ENCODE peak calls at places on chromosomes 1 and 21, in five cellular contexts. M is transverse colon, F is upper lobe of right lung, P is HCT116, Q is WERI-Rb-1. J is an unnamed sample.
A peak's percentile ranks its signal among the peaks of the same experiment; 100 is the strongest.

GRCh38 chr1:216682694-216683243 is 40.5 kb downstream of the ESRRG start:
- DNase-seq in M (no peak), F (no peak), P (no peak), Q (no peak), J (no peak)

GRCh38 chr1:209720826-209721225 is 16.2 kb downstream of the HSD11B1 start:
- DNase-seq in M (no peak), F (no peak), P (no peak), Q (peak; percentile 13), J (no peak)

GRCh38 chr1:184354719-184355118 is 32.1 kb upstream of the C1orf21 start:
- DNase-seq in M (no peak), F (no peak), P (no peak), Q (no peak), J (no peak)

GRCh38 chr21:33007747-33008146 is 18.0 kb upstream of the OLIG2 start:
- DNase-seq in M (no peak), F (no peak), P (no peak), Q (no peak), J (no peak)

GRCh38 chr21:41674433-41674832 is 92.4 kb downstream of the RIPK4 start:
- DNase-seq in M (no peak), F (peak; percentile 8), P (no peak), Q (no peak), J (no peak)

GRCh38 chr1:2987773-2988172 is 33.5 kb upstream of the ACTRT2 start:
- DNase-seq in M (no peak), F (peak; percentile 55), P (no peak), Q (no peak), J (no peak)

GRCh38 chr1:241675983-241676382 is 23.9 kb downstream of the WDR64 start:
- DNase-seq in M (no peak), F (no peak), P (no peak), Q (no peak), J (no peak)

GRCh38 chr1:88276158-88276557 is 407.9 kb upstream of the PKN2 start:
- DNase-seq in M (no peak), F (no peak), P (no peak), Q (no peak), J (peak; percentile 37)

GRCh38 chr1:98316286-98316685 is 345.2 kb upstream of the SNX7 start:
- DNase-seq in M (no peak), F (no peak), P (no peak), Q (no peak), J (no peak)

GRCh38 chr21:41489329-41489728 is 18.6 kb downstream of the TMPRSS2 start:
- DNase-seq in M (no peak), F (peak; percentile 28), P (no peak), Q (no peak), J (no peak)

GRCh38 chr1:42932442-42932941 is 26.2 kb downstream of the SLC2A1 start:
- DNase-seq in M (no peak), F (peak; percentile 47), P (no peak), Q (no peak), J (no peak)

GRCh38 chr21:29365636-29366305 is 67.0 kb downstream of the BACH1 start:
- DNase-seq in M (no peak), F (no peak), P (no peak), Q (no peak), J (no peak)

GRCh38 chr1:50593515-50593914 is 170.3 kb upstream of the DMRTA2 start:
- DNase-seq in M (no peak), F (no peak), P (no peak), Q (no peak), J (no peak)

GRCh38 chr1:3386603-3387002 is 67.9 kb upstream of the ARHGEF16 start:
- DNase-seq in M (no peak), F (no peak), P (no peak), Q (no peak), J (no peak)

GRCh38 chr1:94961994-94962744 is 35.3 kb upstream of the CNN3 start:
- DNase-seq in M (no peak), F (no peak), P (no peak), Q (no peak), J (no peak)
- H3K4me3 ChIP-seq in M (no peak overlapping the region), F (peak overlapping the region; percentile 43), P (no peak overlapping the region), Q (no peak overlapping the region), J (peak overlapping the region; percentile 44)

DNA sequence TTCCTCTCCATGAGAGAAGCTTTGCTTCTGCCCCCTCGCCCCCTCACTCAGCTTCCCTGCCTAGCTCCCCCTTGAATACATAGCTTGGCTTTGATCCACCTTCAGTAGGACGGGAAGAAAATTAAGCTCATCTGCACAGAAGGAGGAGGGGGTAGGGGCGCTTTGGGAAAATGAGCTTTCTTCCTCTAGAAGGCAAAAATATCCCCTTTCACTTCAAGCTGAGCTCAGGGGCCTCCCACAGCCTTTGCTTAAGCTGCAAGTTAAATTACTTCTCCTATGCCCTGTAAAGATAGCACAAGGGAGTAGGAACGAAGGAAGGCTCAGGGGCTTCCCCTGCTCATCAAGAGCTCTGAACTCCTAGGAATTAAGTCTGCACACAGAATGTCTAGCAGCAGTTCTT is 65.2 kb upstream of the GOLT1A start:
- DNase-seq in M (no peak), F (no peak), P (no peak), Q (peak; percentile 55), J (no peak)
- H3K27me3 ChIP-seq in M (no peaks in the 10 kb centered on the region), F (no peaks in the 10 kb centered on the region), P (no peaks in the 10 kb centered on the region), Q (no peaks in the 10 kb centered on the region), J (peaks cover 6% of the 10 kb centered on the region)

GRCh38 chr1:26125946-26126320 is 14.3 kb downstream of the PDIK1L start:
- DNase-seq in M (no peak), F (no peak), P (no peak), Q (no peak), J (no peak)

GRCh38 chr1:26127235-26128163 is 15.9 kb downstream of the PDIK1L start:
- DNase-seq in M (peak; percentile 44), F (no peak), P (no peak), Q (no peak), J (no peak)

GRCh38 chr1:26125382-26125781 is 13.8 kb downstream of the PDIK1L start:
- DNase-seq in M (no peak), F (no peak), P (no peak), Q (no peak), J (no peak)

GRCh38 chr1:26124433-26125318 is 13.1 kb downstream of the PDIK1L start:
- DNase-seq in M (no peak), F (no peak), P (no peak), Q (no peak), J (no peak)

GRCh38 chr1:26126321-26127084 is 14.9 kb downstream of the PDIK1L start:
- DNase-seq in M (peak; percentile 56), F (no peak), P (no peak), Q (peak; percentile 66), J (peak; percentile 57)
- H3K4me3 ChIP-seq in M (no peak overlapping the region), F (no peak overlapping the region), P (no peak overlapping the region), Q (no peak overlapping the region), J (no peak overlapping the region)

DNA sequence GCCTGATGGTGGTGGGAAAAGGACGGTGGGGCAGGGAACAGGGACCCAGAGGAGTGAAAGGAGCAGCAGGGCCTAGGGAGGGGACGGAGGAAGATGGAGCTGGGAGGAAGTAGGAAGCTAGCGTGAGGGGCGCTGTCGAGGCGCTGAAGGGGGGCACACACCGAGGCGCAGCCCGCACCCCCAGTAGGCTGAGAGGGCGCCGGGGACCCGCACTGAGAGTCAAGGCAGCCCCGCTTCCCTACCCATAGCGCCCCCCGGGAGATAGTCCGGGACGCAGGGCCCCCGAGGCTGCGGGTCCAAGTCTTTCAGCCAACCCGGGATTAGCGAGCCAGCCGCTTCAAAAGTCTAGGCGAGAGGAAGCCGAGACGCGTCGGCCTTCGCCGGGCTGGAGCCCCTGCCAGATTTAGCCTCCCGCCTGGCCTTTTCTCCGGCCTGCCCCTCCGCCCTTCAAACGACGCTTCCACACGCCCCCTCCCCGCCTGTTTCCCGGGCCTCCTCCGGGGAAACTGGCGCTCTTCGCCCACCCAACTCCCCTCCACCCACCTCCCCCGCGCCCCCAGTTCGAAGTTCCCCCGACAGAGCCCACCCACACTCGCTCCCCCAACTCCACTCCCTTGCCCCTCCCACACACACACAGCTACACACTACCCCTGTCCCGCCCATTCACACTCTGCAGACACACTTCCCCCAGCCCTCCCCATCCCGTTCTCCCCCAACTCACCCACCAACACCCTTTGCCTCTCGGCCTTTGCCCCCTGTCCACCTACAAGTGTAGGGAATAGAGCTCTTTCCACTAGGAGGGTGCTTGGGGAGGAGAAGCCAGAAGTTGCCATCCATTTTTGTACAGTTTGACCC is 7.8 kb upstream of the PROX1 start:
- DNase-seq in M (no peak), F (no peak), P (no peak), Q (peak; percentile 58), J (no peak)
- H3K27me3 ChIP-seq in M (peaks cover 79% of the 10 kb centered on the region), F (peaks cover 68% of the 10 kb centered on the region), P (no peaks in the 10 kb centered on the region), Q (peaks cover 79% of the 10 kb centered on the region), J (peaks cover 3% of the 10 kb centered on the region)

GRCh38 chr1:64540265-64540791 is 70.4 kb downstream of the CACHD1 start:
- DNase-seq in M (no peak), F (no peak), P (no peak), Q (no peak), J (no peak)

GRCh38 chr1:64539808-64540207 is 69.9 kb downstream of the CACHD1 start:
- DNase-seq in M (peak; percentile 52), F (no peak), P (no peak), Q (no peak), J (no peak)

GRCh38 chr1:64539279-64539678 is 69.3 kb downstream of the CACHD1 start:
- DNase-seq in M (no peak), F (no peak), P (no peak), Q (no peak), J (no peak)

GRCh38 chr1:64543831-64544230 is 73.9 kb downstream of the CACHD1 start:
- DNase-seq in M (no peak), F (no peak), P (no peak), Q (no peak), J (no peak)

DNA sequence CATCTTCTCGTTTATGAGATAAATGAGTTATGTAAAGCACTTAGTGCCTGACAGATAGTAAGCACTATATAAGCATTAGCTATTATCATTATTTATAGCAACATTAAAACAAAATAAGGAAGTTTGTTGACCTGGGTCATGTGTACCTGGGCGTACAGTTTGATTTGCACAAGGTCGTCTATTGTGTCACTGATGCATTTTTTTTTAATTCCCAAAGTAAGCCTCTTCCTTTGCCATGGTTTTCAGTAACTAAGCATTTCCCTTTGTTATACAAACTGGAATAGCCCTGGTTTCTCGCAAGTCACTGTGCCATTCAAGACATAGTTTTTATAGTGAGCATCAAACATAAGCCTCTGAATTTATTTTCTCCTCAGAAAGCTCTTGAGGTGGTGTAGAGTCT is 72.2 kb downstream of the CACHD1 start:
- DNase-seq in M (no peak), F (no peak), P (no peak), Q (no peak), J (no peak)
- H3K4me3 ChIP-seq in M (no peak overlapping the region), F (no peak overlapping the region), P (no peak overlapping the region), Q (no peak overlapping the region), J (no peak overlapping the region)

DNA sequence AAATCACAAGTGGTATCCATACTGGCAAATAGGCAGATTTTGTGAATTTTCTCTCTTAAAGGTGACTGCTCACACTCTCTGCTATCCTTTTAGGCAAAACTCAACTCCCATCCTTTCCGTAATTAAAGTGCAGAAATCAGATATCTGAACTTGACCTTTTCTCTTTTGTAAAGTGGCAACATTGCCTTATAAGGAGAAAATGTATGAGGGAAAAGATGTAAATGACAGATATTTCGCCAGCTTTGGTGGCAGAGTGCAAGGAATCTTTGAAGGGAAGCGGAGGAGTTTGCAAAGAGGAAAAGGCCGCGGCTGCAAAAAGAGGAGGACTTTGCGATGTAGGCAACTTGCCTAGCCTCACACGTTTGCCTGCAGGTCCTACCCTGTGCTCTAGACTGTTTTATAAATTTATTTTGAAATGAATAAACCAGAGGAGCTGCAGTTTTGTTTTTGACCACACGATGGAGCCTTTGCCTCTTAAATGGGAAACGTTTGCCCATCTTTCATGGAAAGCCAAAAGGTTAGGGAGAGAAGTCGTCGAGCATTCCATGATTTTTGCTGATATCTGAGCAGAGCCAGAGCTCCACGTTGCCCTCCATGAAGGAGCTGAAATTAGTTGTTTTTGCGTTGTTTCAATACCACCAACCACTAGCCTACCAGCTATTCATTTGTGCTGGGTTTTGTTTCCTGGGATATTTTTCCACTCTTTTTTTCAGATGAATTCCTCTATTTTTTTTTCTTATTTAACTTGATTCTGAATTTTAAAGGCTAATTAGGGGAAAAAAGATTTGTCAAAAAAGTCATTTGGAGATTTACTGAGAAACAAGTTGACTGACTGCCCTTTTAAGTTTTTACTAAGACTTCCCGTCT is 242.3 kb downstream of the LMX1A start:
- DNase-seq in M (peak; percentile 24), F (no peak), P (peak; percentile 44), Q (peak; percentile 64), J (no peak)
- H3K27me3 ChIP-seq in M (peaks cover 27% of the 10 kb centered on the region), F (peaks cover 26% of the 10 kb centered on the region), P (peaks cover 16% of the 10 kb centered on the region), Q (no peaks in the 10 kb centered on the region), J (peaks cover 4% of the 10 kb centered on the region)